ENCODE peak calls at places on chromosomes 1 and 21, in eight cellular contexts. L is BE2C, R is endothelial cell, X is B cell, V is mesothelial cell of epicardium, E is right atrium auricular region, F is fibroblast of the aortic adventitia, M is right lobe of liver. Q is an unnamed sample.

GRCh38 chr1:25030674-25031589 is 100.9 kb upstream of the RUNX3 start:
- DNase-seq in F (no peak), X (peak; percentile 42), V (no peak), E (no peak), R (no peak), L (no peak), M (no peak), Q (no peak)

GRCh38 chr1:160739098-160739511 is at the start of gene SLAMF7:
- DNase-seq in F (no peak), X (no peak), M (no peak), E (no peak), V (no peak), R (no peak), L (no peak), Q (no peak)

GRCh38 chr1:111406325-111406768 is 21.2 kb downstream of the OVGP1 start:
- DNase-seq in R (no peak), M (peak; percentile 33), E (no peak), V (no peak), L (no peak), F (peak; percentile 84), X (peak; percentile 53), Q (no peak)

GRCh38 chr1:227318003-227318851 is at the start of gene CDC42BPA:
- DNase-seq in X (peak; percentile 78), F (peak; percentile 79), R (peak; percentile 87), M (peak; percentile 82), L (peak; percentile 94), E (peak; percentile 75), V (peak; percentile 86), Q (peak; percentile 79)

GRCh38 chr1:20361805-20362381 is 71.2 kb downstream of the VWA5B1 start:
- DNase-seq in V (peak; percentile 72), R (peak; percentile 89), E (no peak), L (peak; percentile 68), M (no peak), F (peak; percentile 60), X (no peak), Q (no peak)

GRCh38 chr1:54798206-54798605 is 2.9 kb downstream of the TTC22 start:
- DNase-seq in V (no peak), E (no peak), M (no peak), X (no peak), R (no peak), L (no peak), F (no peak), Q (peak; percentile 61)

GRCh38 chr1:161215079-161215478 is at the start of gene FCER1G:
- DNase-seq in M (peak; percentile 67), X (no peak), R (no peak), E (peak; percentile 69), L (no peak), V (no peak), F (no peak), Q (no peak)

GRCh38 chr1:226082959-226083302 is 20.4 kb downstream of the H3-3A start:
- DNase-seq in V (peak; percentile 52), M (peak; percentile 64), X (no peak), R (peak; percentile 54), F (peak; percentile 30), L (peak; percentile 59), E (peak; percentile 68), Q (no peak)

GRCh38 chr1:240312872-240313271 is 221.2 kb downstream of the FMN2 start:
- DNase-seq in R (no peak), L (no peak), V (no peak), X (no peak), F (peak; percentile 94), E (no peak), M (no peak), Q (no peak)

GRCh38 chr1:27098447-27099153 is 56.3 kb downstream of the SLC9A1 start:
- DNase-seq in E (no peak), V (no peak), F (no peak), L (no peak), R (no peak), X (no peak), M (no peak), Q (peak; percentile 51)

GRCh38 chr1:67578397-67579020 is 106.5 kb upstream of the GADD45A start:
- DNase-seq in F (no peak), E (peak; percentile 46), L (no peak), M (peak; percentile 49), V (no peak), R (no peak), X (no peak), Q (no peak)

GRCh38 chr1:202192770-202193613 is 607 bp upstream of the LGR6 start:
- DNase-seq in X (peak; percentile 81), V (peak; percentile 74), L (peak; percentile 79), M (peak; percentile 63), R (peak; percentile 84), E (no peak), F (peak; percentile 49), Q (peak; percentile 76)

GRCh38 chr1:4176841-4177240 is 276.8 kb upstream of the C1orf174 start:
- DNase-seq in R (no peak), E (peak; percentile 30), X (no peak), V (no peak), L (no peak), M (no peak), F (no peak), Q (no peak)

GRCh38 chr1:243801378-243801777 is 48.7 kb downstream of the AKT3 start:
- DNase-seq in V (no peak), M (no peak), F (no peak), E (no peak), R (no peak), X (no peak), L (no peak), Q (no peak)

GRCh38 chr21:44909719-44910118 is 11.0 kb downstream of the ITGB2 start:
- DNase-seq in F (no peak), L (no peak), R (no peak), V (no peak), X (no peak), E (no peak), M (no peak), Q (no peak)

GRCh38 chr21:44912158-44912473 is 8.6 kb downstream of the ITGB2 start:
- DNase-seq in V (no peak), X (no peak), R (no peak), F (no peak), M (peak; percentile 74), E (no peak), L (no peak), Q (no peak)

GRCh38 chr21:44910229-44911065 is 10.3 kb downstream of the ITGB2 start:
- DNase-seq in L (no peak), E (no peak), V (no peak), M (no peak), X (no peak), F (no peak), R (no peak), Q (no peak)

GRCh38 chr21:44911066-44911383 is 9.7 kb downstream of the ITGB2 start:
- DNase-seq in F (no peak), L (no peak), M (no peak), E (no peak), R (no peak), V (no peak), X (no peak), Q (no peak)

GRCh38 chr21:44911384-44912157 is 9.1 kb downstream of the ITGB2 start:
- DNase-seq in X (peak; percentile 69), M (peak; percentile 82), R (no peak), L (no peak), V (no peak), E (peak; percentile 70), F (no peak), Q (peak; percentile 94)
- TF ChIP-seq CTCF in X (peak; percentile 63), M (peak; percentile 50), R (no peak), L (peak; percentile 45), V (no peak), E (no peak), F (no peak), Q (peak; percentile 57)

GRCh38 chr1:90963651-90964050 is 58.2 kb downstream of the ZNF644 start:
- DNase-seq in R (no peak), M (no peak), L (no peak), X (no peak), F (no peak), E (no peak), V (no peak), Q (no peak)

GRCh38 chr1:90959352-90960206 is 62.3 kb downstream of the ZNF644 start:
- DNase-seq in L (no peak), X (no peak), M (no peak), V (no peak), R (no peak), E (no peak), F (peak; percentile 66), Q (no peak)

GRCh38 chr1:90963236-90963635 is 58.6 kb downstream of the ZNF644 start:
- DNase-seq in M (no peak), F (no peak), R (no peak), L (no peak), V (no peak), E (no peak), X (no peak), Q (no peak)

GRCh38 chr1:90969241-90969640 is 52.6 kb downstream of the ZNF644 start:
- DNase-seq in F (no peak), V (no peak), L (no peak), R (no peak), X (no peak), M (no peak), E (no peak), Q (no peak)

DNA sequence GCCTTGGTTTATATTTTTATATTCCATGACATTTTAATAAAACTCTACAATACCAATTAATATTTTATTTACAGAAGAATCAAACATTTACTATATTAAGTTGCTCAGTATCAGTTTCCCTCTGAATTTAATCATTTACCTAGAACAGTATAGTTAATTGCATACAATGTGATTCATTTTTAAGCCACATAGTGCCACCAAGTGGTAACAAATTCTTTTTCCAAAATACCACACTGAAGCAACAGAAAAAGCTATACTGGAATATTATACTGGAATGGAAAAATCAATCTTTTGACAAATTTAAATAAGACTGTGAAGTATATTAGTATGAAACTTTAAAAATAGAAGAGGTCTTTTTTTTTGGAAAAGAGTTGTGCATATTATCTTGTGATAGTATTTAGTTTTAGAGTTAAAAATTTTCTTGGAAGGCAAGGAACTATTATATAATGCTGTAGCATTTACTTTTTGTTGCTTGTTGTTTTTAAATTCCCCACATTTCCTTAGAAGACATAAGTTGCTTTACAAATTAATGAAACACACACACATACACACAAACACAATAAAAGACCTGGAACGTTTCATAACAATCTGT is 57.3 kb downstream of the ZNF644 start:
- DNase-seq in X (no peak), L (no peak), M (no peak), E (no peak), R (no peak), F (peak; percentile 41), V (no peak), Q (no peak)
- TF ChIP-seq CTCF in X (peak; percentile 12), L (peak; percentile 31), M (peak; percentile 53), E (peak; percentile 7), R (peak; percentile 45), F (peak; percentile 35), V (peak; percentile 28), Q (no peak)

DNA sequence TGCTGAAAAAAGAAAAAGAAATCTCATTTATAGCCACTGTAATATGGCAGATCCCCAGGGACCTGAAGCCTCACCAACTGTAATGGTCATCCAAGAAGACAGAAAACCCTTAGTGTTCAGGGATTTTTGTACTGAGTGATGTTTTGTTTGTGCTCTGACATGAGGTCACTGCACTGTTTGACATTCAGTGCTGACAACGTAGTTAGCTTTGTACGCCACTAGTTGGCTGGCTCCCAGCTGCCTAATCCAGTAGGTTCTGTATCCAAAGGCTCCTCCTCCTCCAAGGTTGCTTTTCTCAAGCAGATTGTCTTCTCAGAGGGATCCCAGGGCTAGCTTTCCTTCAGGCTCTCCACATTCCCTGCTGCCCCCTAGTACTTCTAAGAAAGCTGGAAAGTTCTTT is 9.5 kb upstream of the YRDC start:
- DNase-seq in E (no peak), R (no peak), L (no peak), F (no peak), M (peak; percentile 69), V (no peak), X (no peak), Q (no peak)
- TF ChIP-seq CTCF in E (no peak), R (no peak), L (no peak), F (no peak), M (no peak), V (no peak), X (no peak), Q (no peak)

GRCh38 chr1:40782371-40782956 is 1.1 kb upstream of the KCNQ4 start:
- DNase-seq in V (no peak), M (no peak), X (no peak), L (no peak), E (no peak), F (no peak), R (peak; percentile 46), Q (peak; percentile 72)
- TF ChIP-seq CTCF in V (no peak), M (no peak), X (no peak), L (peak; percentile 9), E (no peak), F (no peak), R (no peak), Q (no peak)